ENCODE peak calls at places on chromosomes 3 and 15, in seven cellular contexts. K is A549, F is left lung, M is testis, C is neural progenitor cell, I is suprapubic skin, V is tibial artery. A is an unnamed sample. For H3K4me1, the result is how much of the 10 kb centered on the place peaks cover.

GRCh38 chr3:185069583-185070030 is 83.3 kb downstream of the C3orf70 start:
- DNase-seq in K (no peak), F (no peak), M (no peak), C (peak), I (no peak), V (no peak), A (no peak)

GRCh38 chr15:77031376-77032050 is 36.6 kb downstream of the PSTPIP1 start:
- DNase-seq in K (no peak), F (peak), M (peak), C (no peak), I (peak), V (no peak), A (no peak)

GRCh38 chr15:49927462-49927861 is 191.6 kb downstream of the ATP8B4 start:
- DNase-seq in K (no peak), F (no peak), M (no peak), C (no peak), I (no peak), V (no peak), A (no peak)

GRCh38 chr3:18389108-18389733 is 35.9 kb downstream of the SATB1 start:
- DNase-seq in K (peak), F (no peak), M (no peak), C (peak), I (no peak), V (no peak), A (peak)

GRCh38 chr15:27835233-27835939 is 263.7 kb downstream of the OCA2 start:
- DNase-seq in K (no peak), F (no peak), M (no peak), C (no peak), I (no peak), V (no peak), A (no peak)

GRCh38 chr3:195900426-195901355 is 7.7 kb downstream of the TNK2 start:
- DNase-seq in K (no peak), F (peak), M (peak), C (no peak), I (peak), V (peak), A (peak)

GRCh38 chr15:34759347-34759746 is 4.5 kb upstream of the GJD2 start:
- DNase-seq in K (no peak), F (no peak), M (no peak), C (peak), I (no peak), V (no peak), A (no peak)

GRCh38 chr3:34263014-34263714 is 464.7 kb downstream of the PDCD6IP start:
- DNase-seq in K (no peak), F (no peak), M (no peak), C (no peak), I (no peak), V (no peak), A (no peak)

GRCh38 chr3:78666458-78666800 is 1101.4 kb downstream of the ROBO1 start:
- DNase-seq in K (peak), F (no peak), M (no peak), C (no peak), I (no peak), V (no peak), A (peak)

GRCh38 chr15:69595009-69595825 is 142.6 kb downstream of the RPLP1 start:
- DNase-seq in K (peak), F (peak), M (peak), C (no peak), I (peak), V (peak), A (no peak)

GRCh38 chr15:67185621-67186225 is 68.7 kb downstream of the AAGAB start:
- DNase-seq in K (peak), F (no peak), M (no peak), C (no peak), I (no peak), V (peak), A (no peak)

GRCh38 chr3:154132777-154133375 is 11.7 kb downstream of the ARHGEF26 start:
- DNase-seq in K (no peak), F (no peak), M (no peak), C (no peak), I (no peak), V (no peak), A (peak)

GRCh38 chr3:143166376-143166775 is 46.8 kb downstream of the CHST2 start:
- DNase-seq in K (no peak), F (no peak), M (no peak), C (no peak), I (no peak), V (no peak), A (no peak)
- H3K4me1 ChIP-seq in K (under half), F (half or more), M (under half), C (under half), I (under half), V (under half), A (under half)

GRCh38 chr15:57743424-57743823 is 36.9 kb downstream of the POLR2M start:
- DNase-seq in K (peak), F (no peak), M (no peak), C (peak), I (no peak), V (no peak), A (no peak)
- TF ChIP-seq CTCF in K (peak), F (no peak), M (no peak), C (peak), I (no peak), V (no peak), A (peak)

GRCh38 chr15:85580914-85581313 is 200.5 kb downstream of the AKAP13 start:
- DNase-seq in K (peak), F (peak), M (no peak), C (no peak), I (no peak), V (peak), A (no peak)
- H3K4me1 ChIP-seq in K (half or more), F (half or more), M (under half), C (under half), I (half or more), V (under half), A (under half)

DNA sequence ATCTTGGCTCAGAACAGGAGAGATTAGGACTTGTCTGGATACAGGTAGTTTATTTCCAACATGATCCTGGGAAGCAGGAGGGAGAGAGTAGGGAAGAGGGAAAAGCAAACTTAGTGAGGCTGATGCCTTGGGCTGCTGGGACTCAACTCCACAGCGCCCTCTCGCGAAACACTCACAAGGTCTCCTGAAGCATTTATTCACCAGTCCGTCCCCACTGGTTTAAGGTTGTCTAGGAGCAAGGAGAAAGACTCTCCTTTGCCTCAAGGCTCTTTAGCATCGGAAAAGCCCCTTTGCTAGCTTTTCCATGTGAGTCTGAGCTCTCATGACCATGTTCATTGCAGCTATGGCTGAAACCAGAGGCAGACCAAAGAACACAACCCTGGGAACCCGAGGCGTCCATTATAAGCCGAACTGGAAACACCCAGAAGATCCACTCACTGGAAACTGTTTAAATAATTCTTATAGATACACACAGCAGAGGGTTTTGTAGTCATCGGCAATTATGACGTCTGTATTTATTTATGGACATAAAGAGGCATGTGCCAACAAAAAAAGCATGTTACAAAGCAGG is 244.5 kb downstream of the CD47 start:
- DNase-seq in K (peak), F (peak), M (peak), C (peak), I (no peak), V (peak), A (peak)
- TF ChIP-seq CTCF in K (peak), F (peak), M (no peak), C (peak), I (no peak), V (peak), A (peak)

GRCh38 chr3:71454513-71455423 is 128.8 kb downstream of the FOXP1 start:
- DNase-seq in K (no peak), F (no peak), M (no peak), C (no peak), I (no peak), V (no peak), A (no peak)

GRCh38 chr3:71456155-71456554 is 127.4 kb downstream of the FOXP1 start:
- DNase-seq in K (no peak), F (no peak), M (no peak), C (no peak), I (no peak), V (no peak), A (no peak)

GRCh38 chr3:71451812-71452211 is 131.7 kb downstream of the FOXP1 start:
- DNase-seq in K (no peak), F (no peak), M (no peak), C (no peak), I (no peak), V (no peak), A (no peak)

GRCh38 chr3:71453319-71453718 is 130.2 kb downstream of the FOXP1 start:
- DNase-seq in K (no peak), F (no peak), M (no peak), C (peak), I (no peak), V (no peak), A (no peak)

GRCh38 chr3:71453822-71454512 is 129.6 kb downstream of the FOXP1 start:
- DNase-seq in K (no peak), F (no peak), M (no peak), C (no peak), I (no peak), V (no peak), A (no peak)
- H3K4me1 ChIP-seq in K (under half), F (half or more), M (under half), C (under half), I (under half), V (under half), A (under half)

GRCh38 chr3:4721511-4721911 is 228.4 kb downstream of the ITPR1 start:
- DNase-seq in K (peak), F (no peak), M (no peak), C (no peak), I (no peak), V (no peak), A (peak)
- TF ChIP-seq CTCF in K (no peak), F (no peak), M (no peak), C (no peak), I (no peak), V (no peak), A (no peak)